ENCODE peak calls at places on chromosomes 3 and 15, in six cellular contexts. One of them, this sample, is unnamed.
A peak's percentile ranks its signal among the peaks of the same experiment; 100 is the strongest.

GRCh38 chr3:151766454-151766853 is 32.7 kb downstream of the AADACL2 start:
- DNase-seq in heart left ventricle: no peak
- DNase-seq in WTC11: no peak
- DNase-seq in brain microvascular endothelial cell: peak; percentile 79
- DNase-seq in cardiac muscle cell: peak; percentile 56
- DNase-seq in pancreas: no peak
- DNase-seq in this sample: no peak

GRCh38 chr15:40052604-40053003 is 13.6 kb upstream of the SRP14 start:
- DNase-seq in WTC11: no peak
- DNase-seq in heart left ventricle: no peak
- DNase-seq in brain microvascular endothelial cell: no peak
- DNase-seq in pancreas: peak; percentile 24
- DNase-seq in cardiac muscle cell: no peak
- DNase-seq in this sample: no peak

GRCh38 chr3:43004282-43004681 is 25.2 kb downstream of the GASK1A start:
- DNase-seq in heart left ventricle: no peak
- DNase-seq in brain microvascular endothelial cell: peak; percentile 11
- DNase-seq in cardiac muscle cell: peak; percentile 25
- DNase-seq in pancreas: no peak
- DNase-seq in WTC11: no peak
- DNase-seq in this sample: no peak

GRCh38 chr3:155658669-155659068 is 86.2 kb downstream of the PLCH1 start:
- DNase-seq in heart left ventricle: no peak
- DNase-seq in brain microvascular endothelial cell: no peak
- DNase-seq in WTC11: no peak
- DNase-seq in cardiac muscle cell: no peak
- DNase-seq in pancreas: no peak
- DNase-seq in this sample: no peak

GRCh38 chr15:51054535-51054934 is 40.2 kb downstream of the TNFAIP8L3 start:
- DNase-seq in brain microvascular endothelial cell: no peak
- DNase-seq in pancreas: no peak
- DNase-seq in cardiac muscle cell: no peak
- DNase-seq in heart left ventricle: no peak
- DNase-seq in WTC11: no peak
- DNase-seq in this sample: no peak

GRCh38 chr15:84911879-84912660 is 27.6 kb downstream of the SLC28A1 start:
- DNase-seq in brain microvascular endothelial cell: peak; percentile 98
- DNase-seq in WTC11: no peak
- DNase-seq in heart left ventricle: peak; percentile 96
- DNase-seq in pancreas: peak; percentile 71
- DNase-seq in cardiac muscle cell: peak; percentile 100
- DNase-seq in this sample: no peak

GRCh38 chr15:40793216-40793989 is 13.5 kb upstream of the ZFYVE19 start:
- DNase-seq in WTC11: no peak
- DNase-seq in heart left ventricle: peak; percentile 48
- DNase-seq in cardiac muscle cell: peak; percentile 95
- DNase-seq in brain microvascular endothelial cell: peak; percentile 98
- DNase-seq in pancreas: peak; percentile 76
- DNase-seq in this sample: no peak

GRCh38 chr3:22245817-22246583 is 495.0 kb upstream of the ZNF385D start:
- DNase-seq in brain microvascular endothelial cell: no peak
- DNase-seq in cardiac muscle cell: peak; percentile 1
- DNase-seq in WTC11: no peak
- DNase-seq in heart left ventricle: no peak
- DNase-seq in pancreas: no peak
- DNase-seq in this sample: no peak

GRCh38 chr3:95707268-95707667 is 1107.1 kb upstream of the EPHA6 start:
- DNase-seq in WTC11: no peak
- DNase-seq in pancreas: no peak
- DNase-seq in brain microvascular endothelial cell: no peak
- DNase-seq in heart left ventricle: no peak
- DNase-seq in cardiac muscle cell: no peak
- DNase-seq in this sample: no peak

GRCh38 chr15:73845507-73845906 is 27.9 kb upstream of the TBC1D21 start:
- DNase-seq in cardiac muscle cell: no peak
- DNase-seq in brain microvascular endothelial cell: no peak
- DNase-seq in heart left ventricle: no peak
- DNase-seq in WTC11: no peak
- DNase-seq in pancreas: no peak
- DNase-seq in this sample: no peak

GRCh38 chr15:33021806-33022389 is 172.6 kb downstream of the FMN1 start:
- DNase-seq in WTC11: no peak
- DNase-seq in heart left ventricle: no peak
- DNase-seq in pancreas: no peak
- DNase-seq in cardiac muscle cell: peak; percentile 66
- DNase-seq in brain microvascular endothelial cell: peak; percentile 57
- DNase-seq in this sample: no peak

GRCh38 chr15:64216161-64216560 is 53.3 kb upstream of the PPIB start:
- DNase-seq in cardiac muscle cell: no peak
- DNase-seq in brain microvascular endothelial cell: no peak
- DNase-seq in pancreas: no peak
- DNase-seq in heart left ventricle: no peak
- DNase-seq in WTC11: no peak
- DNase-seq in this sample: no peak

GRCh38 chr15:73952913-73953750 is 26.9 kb downstream of the LOXL1 start:
- DNase-seq in heart left ventricle: no peak
- DNase-seq in cardiac muscle cell: no peak
- DNase-seq in brain microvascular endothelial cell: no peak
- DNase-seq in pancreas: no peak
- DNase-seq in WTC11: no peak
- DNase-seq in this sample: no peak

GRCh38 chr3:29181149-29181780 is 99.6 kb upstream of the RBMS3 start:
- DNase-seq in cardiac muscle cell: no peak
- DNase-seq in heart left ventricle: no peak
- DNase-seq in WTC11: no peak
- DNase-seq in pancreas: no peak
- DNase-seq in brain microvascular endothelial cell: no peak
- DNase-seq in this sample: no peak

GRCh38 chr3:115359507-115359906 is 212.4 kb upstream of the ZBTB20 start:
- DNase-seq in brain microvascular endothelial cell: peak; percentile 12
- DNase-seq in cardiac muscle cell: peak; percentile 46
- DNase-seq in WTC11: no peak
- DNase-seq in pancreas: no peak
- DNase-seq in heart left ventricle: no peak
- DNase-seq in this sample: no peak

GRCh38 chr15:74470631-74471396 is 9.9 kb upstream of the UBL7 start:
- DNase-seq in heart left ventricle: no peak
- DNase-seq in brain microvascular endothelial cell: no peak
- DNase-seq in WTC11: no peak
- DNase-seq in cardiac muscle cell: no peak
- DNase-seq in pancreas: no peak
- DNase-seq in this sample: no peak

GRCh38 chr3:45499529-45499928 is 95.0 kb upstream of the LIMD1 start:
- DNase-seq in cardiac muscle cell: peak; percentile 71
- DNase-seq in WTC11: no peak
- DNase-seq in heart left ventricle: no peak
- DNase-seq in pancreas: no peak
- DNase-seq in brain microvascular endothelial cell: no peak
- DNase-seq in this sample: no peak

GRCh38 chr15:42890161-42890913 is 30.2 kb downstream of the TTBK2 start:
- DNase-seq in WTC11: no peak
- DNase-seq in cardiac muscle cell: peak; percentile 86
- DNase-seq in brain microvascular endothelial cell: peak; percentile 73
- DNase-seq in heart left ventricle: no peak
- DNase-seq in pancreas: no peak
- DNase-seq in this sample: no peak

GRCh38 chr3:114558271-114558670 is 264.4 kb downstream of the TIGIT start:
- DNase-seq in WTC11: no peak
- DNase-seq in brain microvascular endothelial cell: no peak
- DNase-seq in heart left ventricle: no peak
- DNase-seq in pancreas: no peak
- DNase-seq in cardiac muscle cell: peak; percentile 23
- DNase-seq in this sample: no peak

GRCh38 chr3:43796041-43796596 is 105.4 kb downstream of the ABHD5 start:
- DNase-seq in WTC11: no peak
- DNase-seq in heart left ventricle: no peak
- DNase-seq in cardiac muscle cell: no peak
- DNase-seq in pancreas: no peak
- DNase-seq in brain microvascular endothelial cell: no peak
- DNase-seq in this sample: no peak

GRCh38 chr3:138774529-138775253 is 60.0 kb downstream of the PIK3CB start:
- DNase-seq in pancreas: no peak
- DNase-seq in brain microvascular endothelial cell: peak; percentile 98
- DNase-seq in cardiac muscle cell: peak; percentile 99
- DNase-seq in heart left ventricle: peak; percentile 69
- DNase-seq in WTC11: no peak
- DNase-seq in this sample: no peak

GRCh38 chr3:11774296-11774877 is 72.3 kb downstream of the TAMM41 start:
- DNase-seq in brain microvascular endothelial cell: peak; percentile 55
- DNase-seq in pancreas: peak; percentile 63
- DNase-seq in cardiac muscle cell: peak; percentile 56
- DNase-seq in heart left ventricle: no peak
- DNase-seq in WTC11: peak; percentile 68
- DNase-seq in this sample: peak; percentile 68

GRCh38 chr15:70488002-70488605 is 275.3 kb downstream of the UACA start:
- DNase-seq in cardiac muscle cell: peak; percentile 85
- DNase-seq in pancreas: peak; percentile 88
- DNase-seq in WTC11: peak; percentile 80
- DNase-seq in brain microvascular endothelial cell: peak; percentile 71
- DNase-seq in heart left ventricle: peak; percentile 59
- DNase-seq in this sample: peak; percentile 82

GRCh38 chr15:88258021-88258641 is 1.6 kb upstream of the NTRK3 start:
- DNase-seq in WTC11: peak; percentile 79
- DNase-seq in brain microvascular endothelial cell: no peak
- DNase-seq in cardiac muscle cell: peak; percentile 21
- DNase-seq in heart left ventricle: no peak
- DNase-seq in pancreas: peak; percentile 29
- DNase-seq in this sample: peak; percentile 78

GRCh38 chr3:5572168-5572567 is 384.7 kb downstream of the EDEM1 start:
- DNase-seq in heart left ventricle: no peak
- DNase-seq in cardiac muscle cell: no peak
- DNase-seq in WTC11: no peak
- DNase-seq in brain microvascular endothelial cell: no peak
- DNase-seq in pancreas: no peak
- DNase-seq in this sample: no peak

GRCh38 chr3:87088366-87088983 is 97.5 kb upstream of the VGLL3 start:
- DNase-seq in pancreas: no peak
- DNase-seq in heart left ventricle: no peak
- DNase-seq in WTC11: peak; percentile 13
- DNase-seq in cardiac muscle cell: peak; percentile 26
- DNase-seq in brain microvascular endothelial cell: no peak
- DNase-seq in this sample: no peak

GRCh38 chr15:73906346-73907017 is 19.8 kb upstream of the LOXL1 start:
- DNase-seq in pancreas: no peak
- DNase-seq in brain microvascular endothelial cell: no peak
- DNase-seq in heart left ventricle: no peak
- DNase-seq in cardiac muscle cell: peak; percentile 17
- DNase-seq in WTC11: no peak
- DNase-seq in this sample: no peak

GRCh38 chr3:151673974-151674373 is 59.8 kb upstream of the AADACL2 start:
- DNase-seq in brain microvascular endothelial cell: no peak
- DNase-seq in cardiac muscle cell: peak; percentile 14
- DNase-seq in pancreas: no peak
- DNase-seq in WTC11: no peak
- DNase-seq in heart left ventricle: no peak
- DNase-seq in this sample: no peak

GRCh38 chr3:195011231-195011834 is 259.6 kb downstream of the XXYLT1 start:
- DNase-seq in pancreas: peak; percentile 35
- DNase-seq in brain microvascular endothelial cell: no peak
- DNase-seq in cardiac muscle cell: no peak
- DNase-seq in WTC11: no peak
- DNase-seq in heart left ventricle: no peak
- DNase-seq in this sample: no peak

GRCh38 chr3:156997351-156997750 is 162.6 kb downstream of the CCNL1 start:
- DNase-seq in cardiac muscle cell: peak; percentile 48
- DNase-seq in brain microvascular endothelial cell: no peak
- DNase-seq in pancreas: no peak
- DNase-seq in WTC11: no peak
- DNase-seq in heart left ventricle: no peak
- DNase-seq in this sample: no peak

GRCh38 chr3:40679289-40679688 is 154.5 kb downstream of the ZNF621 start:
- DNase-seq in heart left ventricle: no peak
- DNase-seq in cardiac muscle cell: no peak
- DNase-seq in brain microvascular endothelial cell: no peak
- DNase-seq in pancreas: no peak
- DNase-seq in WTC11: no peak
- DNase-seq in this sample: no peak
- TF ChIP-seq CTCF in heart left ventricle: no peak
- TF ChIP-seq CTCF in cardiac muscle cell: no peak
- TF ChIP-seq CTCF in brain microvascular endothelial cell: no peak
- TF ChIP-seq CTCF in pancreas: no peak
- TF ChIP-seq CTCF in WTC11: no peak
- TF ChIP-seq CTCF in this sample: no peak

GRCh38 chr15:98381446-98381845 is 266.9 kb upstream of the IGF1R start:
- DNase-seq in heart left ventricle: no peak
- DNase-seq in cardiac muscle cell: no peak
- DNase-seq in pancreas: no peak
- DNase-seq in brain microvascular endothelial cell: no peak
- DNase-seq in WTC11: no peak
- DNase-seq in this sample: no peak
- TF ChIP-seq CTCF in heart left ventricle: no peak
- TF ChIP-seq CTCF in cardiac muscle cell: no peak
- TF ChIP-seq CTCF in pancreas: no peak
- TF ChIP-seq CTCF in brain microvascular endothelial cell: no peak
- TF ChIP-seq CTCF in WTC11: no peak
- TF ChIP-seq CTCF in this sample: no peak

DNA sequence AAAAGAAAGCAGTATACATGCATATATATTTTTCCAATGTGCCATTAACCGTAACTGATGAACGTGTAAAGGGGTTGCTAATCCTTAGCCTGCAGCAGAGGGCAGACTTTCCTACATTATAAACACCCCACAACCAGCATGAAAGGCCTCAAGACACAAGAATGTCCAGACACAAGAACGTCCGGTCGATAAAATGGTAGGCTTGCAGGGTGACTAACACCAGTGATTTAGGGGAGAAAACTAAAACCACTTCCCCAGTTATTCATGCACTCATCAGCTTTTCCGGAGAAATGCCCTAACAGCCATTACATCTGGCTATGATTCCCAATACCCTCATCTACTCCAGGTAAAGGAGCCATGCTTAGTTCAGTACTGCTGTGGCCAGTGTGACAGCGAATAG is 57.4 kb downstream of the LRTM1 start:
- DNase-seq in WTC11: no peak
- DNase-seq in cardiac muscle cell: peak; percentile 93
- DNase-seq in heart left ventricle: no peak
- DNase-seq in brain microvascular endothelial cell: peak; percentile 90
- DNase-seq in pancreas: no peak
- DNase-seq in this sample: no peak
- TF ChIP-seq CTCF in WTC11: peak; percentile 15
- TF ChIP-seq CTCF in cardiac muscle cell: peak; percentile 71
- TF ChIP-seq CTCF in heart left ventricle: peak; percentile 46
- TF ChIP-seq CTCF in brain microvascular endothelial cell: peak; percentile 77
- TF ChIP-seq CTCF in pancreas: peak; percentile 18
- TF ChIP-seq CTCF in this sample: peak; percentile 21

GRCh38 chr15:91605576-91605975 is 247.9 kb upstream of the SLCO3A1 start:
- DNase-seq in cardiac muscle cell: no peak
- DNase-seq in pancreas: no peak
- DNase-seq in WTC11: no peak
- DNase-seq in brain microvascular endothelial cell: no peak
- DNase-seq in heart left ventricle: no peak
- DNase-seq in this sample: no peak
- TF ChIP-seq CTCF in cardiac muscle cell: no peak
- TF ChIP-seq CTCF in pancreas: no peak
- TF ChIP-seq CTCF in WTC11: no peak
- TF ChIP-seq CTCF in brain microvascular endothelial cell: no peak
- TF ChIP-seq CTCF in heart left ventricle: no peak
- TF ChIP-seq CTCF in this sample: no peak

GRCh38 chr3:15470261-15470660 is 42.9 kb downstream of the EAF1 start:
- DNase-seq in cardiac muscle cell: no peak
- DNase-seq in heart left ventricle: no peak
- DNase-seq in WTC11: peak; percentile 50
- DNase-seq in pancreas: no peak
- DNase-seq in brain microvascular endothelial cell: no peak
- DNase-seq in this sample: no peak
- TF ChIP-seq CTCF in cardiac muscle cell: no peak
- TF ChIP-seq CTCF in heart left ventricle: no peak
- TF ChIP-seq CTCF in WTC11: no peak
- TF ChIP-seq CTCF in pancreas: no peak
- TF ChIP-seq CTCF in brain microvascular endothelial cell: no peak
- TF ChIP-seq CTCF in this sample: no peak

This sample was measured in glutamatergic neuron.